ENCODE peak calls at places on chromosomes 4 and X, in eight cellular contexts. One of them, this sample, is unnamed. For H3K4me1, the result is how much of the 10 kb centered on the place peaks cover.

GRCh38 chrX:45986971-45987370 is 558.2 kb downstream of the ZNF674 start:
- DNase-seq in left ventricle myocardium inferior: no peak
- DNase-seq in tibial artery: no peak
- DNase-seq in breast epithelium: no peak
- DNase-seq in heart right ventricle: no peak
- DNase-seq in right lobe of liver: no peak
- DNase-seq in sigmoid colon: no peak
- DNase-seq in cardiac muscle cell: peak
- DNase-seq in this sample: no peak

GRCh38 chrX:41522071-41522470 is 74.9 kb downstream of the NYX start:
- DNase-seq in left ventricle myocardium inferior: no peak
- DNase-seq in tibial artery: no peak
- DNase-seq in sigmoid colon: no peak
- DNase-seq in right lobe of liver: no peak
- DNase-seq in breast epithelium: no peak
- DNase-seq in heart right ventricle: peak
- DNase-seq in cardiac muscle cell: no peak
- DNase-seq in this sample: no peak

GRCh38 chrX:79524642-79525041 is 157.5 kb upstream of the ITM2A start:
- DNase-seq in cardiac muscle cell: no peak
- DNase-seq in breast epithelium: no peak
- DNase-seq in sigmoid colon: no peak
- DNase-seq in tibial artery: no peak
- DNase-seq in heart right ventricle: no peak
- DNase-seq in left ventricle myocardium inferior: no peak
- DNase-seq in right lobe of liver: no peak
- DNase-seq in this sample: no peak

GRCh38 chrX:9677098-9677739 is 88.4 kb downstream of the GPR143 start:
- DNase-seq in breast epithelium: no peak
- DNase-seq in right lobe of liver: no peak
- DNase-seq in sigmoid colon: peak
- DNase-seq in cardiac muscle cell: peak
- DNase-seq in heart right ventricle: peak
- DNase-seq in tibial artery: no peak
- DNase-seq in left ventricle myocardium inferior: no peak
- DNase-seq in this sample: no peak

GRCh38 chr4:93731448-93731847 is 97.1 kb upstream of the ATOH1 start:
- DNase-seq in breast epithelium: peak
- DNase-seq in cardiac muscle cell: no peak
- DNase-seq in tibial artery: no peak
- DNase-seq in sigmoid colon: no peak
- DNase-seq in right lobe of liver: no peak
- DNase-seq in heart right ventricle: no peak
- DNase-seq in left ventricle myocardium inferior: no peak
- DNase-seq in this sample: no peak

GRCh38 chr4:57854748-57855147 is 744.6 kb upstream of the IGFBP7 start:
- DNase-seq in right lobe of liver: no peak
- DNase-seq in heart right ventricle: no peak
- DNase-seq in cardiac muscle cell: peak
- DNase-seq in tibial artery: no peak
- DNase-seq in breast epithelium: no peak
- DNase-seq in left ventricle myocardium inferior: no peak
- DNase-seq in sigmoid colon: no peak
- DNase-seq in this sample: no peak

GRCh38 chr4:7062816-7063215 is 5.0 kb downstream of the GRPEL1 start:
- DNase-seq in breast epithelium: no peak
- DNase-seq in right lobe of liver: no peak
- DNase-seq in cardiac muscle cell: no peak
- DNase-seq in heart right ventricle: no peak
- DNase-seq in sigmoid colon: no peak
- DNase-seq in tibial artery: no peak
- DNase-seq in left ventricle myocardium inferior: no peak
- DNase-seq in this sample: no peak

GRCh38 chr4:88674565-88674964 is 23.1 kb downstream of the NAP1L5 start:
- DNase-seq in cardiac muscle cell: no peak
- DNase-seq in breast epithelium: no peak
- DNase-seq in heart right ventricle: no peak
- DNase-seq in tibial artery: no peak
- DNase-seq in left ventricle myocardium inferior: no peak
- DNase-seq in sigmoid colon: no peak
- DNase-seq in right lobe of liver: no peak
- DNase-seq in this sample: no peak

GRCh38 chrX:77820328-77820727 is 34.3 kb upstream of the ATRX start:
- DNase-seq in left ventricle myocardium inferior: no peak
- DNase-seq in heart right ventricle: no peak
- DNase-seq in cardiac muscle cell: no peak
- DNase-seq in breast epithelium: no peak
- DNase-seq in tibial artery: no peak
- DNase-seq in sigmoid colon: no peak
- DNase-seq in right lobe of liver: no peak
- DNase-seq in this sample: no peak

DNA sequence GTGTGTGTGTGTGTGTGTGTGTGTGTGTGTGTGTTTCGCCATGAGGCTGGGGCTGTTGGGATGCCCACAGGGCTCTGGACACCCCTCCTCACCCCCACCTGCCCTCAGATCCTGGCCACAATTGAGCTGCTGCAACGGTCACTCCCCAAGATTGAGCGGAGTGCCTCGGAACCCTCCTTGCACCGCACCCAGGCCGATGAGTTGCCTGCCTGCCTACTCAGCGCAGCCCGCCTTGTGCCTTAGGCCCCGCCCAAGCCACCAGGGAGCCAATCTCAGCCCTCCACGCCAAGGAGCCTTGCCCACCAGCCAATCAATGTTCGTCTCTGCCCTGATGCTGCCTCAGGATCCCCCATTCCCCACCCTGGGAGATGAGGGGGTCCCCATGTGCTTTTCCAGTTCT is 10.2 kb downstream of the ARAF start:
- DNase-seq in right lobe of liver: no peak
- DNase-seq in cardiac muscle cell: no peak
- DNase-seq in tibial artery: no peak
- DNase-seq in heart right ventricle: no peak
- DNase-seq in sigmoid colon: no peak
- DNase-seq in breast epithelium: no peak
- DNase-seq in left ventricle myocardium inferior: no peak
- DNase-seq in this sample: no peak
- H3K4me1 ChIP-seq in right lobe of liver: under half
- H3K4me1 ChIP-seq in cardiac muscle cell: under half
- H3K4me1 ChIP-seq in tibial artery: under half
- H3K4me1 ChIP-seq in heart right ventricle: under half
- H3K4me1 ChIP-seq in sigmoid colon: under half
- H3K4me1 ChIP-seq in breast epithelium: under half
- H3K4me1 ChIP-seq in left ventricle myocardium inferior: under half
- H3K4me1 ChIP-seq in this sample: under half

GRCh38 chrX:1496076-1496475 is 40.9 kb downstream of the P2RY8 start:
- DNase-seq in heart right ventricle: no peak
- DNase-seq in sigmoid colon: no peak
- DNase-seq in cardiac muscle cell: no peak
- DNase-seq in left ventricle myocardium inferior: no peak
- DNase-seq in tibial artery: no peak
- DNase-seq in right lobe of liver: peak
- DNase-seq in breast epithelium: no peak
- DNase-seq in this sample: no peak

GRCh38 chrX:1493317-1493856 is 40.7 kb upstream of the ASMTL start:
- DNase-seq in right lobe of liver: peak
- DNase-seq in cardiac muscle cell: no peak
- DNase-seq in heart right ventricle: no peak
- DNase-seq in breast epithelium: no peak
- DNase-seq in left ventricle myocardium inferior: no peak
- DNase-seq in tibial artery: no peak
- DNase-seq in sigmoid colon: peak
- DNase-seq in this sample: no peak

GRCh38 chrX:1491851-1492349 is 39.2 kb upstream of the ASMTL start:
- DNase-seq in cardiac muscle cell: peak
- DNase-seq in left ventricle myocardium inferior: no peak
- DNase-seq in breast epithelium: no peak
- DNase-seq in heart right ventricle: no peak
- DNase-seq in tibial artery: no peak
- DNase-seq in right lobe of liver: peak
- DNase-seq in sigmoid colon: peak
- DNase-seq in this sample: no peak

GRCh38 chrX:1492421-1493012 is 39.8 kb upstream of the ASMTL start:
- DNase-seq in cardiac muscle cell: no peak
- DNase-seq in tibial artery: no peak
- DNase-seq in heart right ventricle: no peak
- DNase-seq in right lobe of liver: peak
- DNase-seq in sigmoid colon: peak
- DNase-seq in left ventricle myocardium inferior: no peak
- DNase-seq in breast epithelium: no peak
- DNase-seq in this sample: no peak

DNA sequence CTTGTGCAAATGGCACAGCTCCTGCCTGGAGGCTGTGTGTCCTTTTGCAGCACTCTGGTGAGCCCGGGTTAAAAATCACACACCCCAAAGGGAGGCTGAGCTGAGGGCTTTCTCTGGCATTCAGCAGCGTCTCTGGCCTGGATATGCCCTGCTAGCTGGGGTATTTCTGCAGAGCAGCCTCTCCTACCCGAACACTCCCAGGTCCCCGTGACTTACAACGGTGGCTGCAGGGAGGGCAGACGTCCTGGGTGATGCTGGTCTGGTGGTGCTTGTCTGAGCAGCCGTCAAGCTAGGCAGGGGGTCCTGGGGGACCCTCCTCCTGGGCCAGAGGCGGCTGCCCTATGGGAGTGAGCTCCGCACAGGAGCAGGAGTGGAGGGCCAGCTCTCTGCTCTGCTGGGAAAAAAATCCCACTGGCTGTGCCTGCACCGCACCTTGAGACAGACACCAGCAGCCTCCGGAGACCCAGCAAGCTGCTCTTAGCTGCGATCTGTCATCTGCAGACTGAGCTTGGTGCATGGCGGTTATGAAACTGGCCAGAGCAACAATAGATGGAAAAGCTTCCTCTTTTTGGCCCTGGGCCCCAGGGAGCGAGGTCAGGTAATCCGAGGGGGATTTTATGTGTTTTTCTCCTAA is 41.3 kb upstream of the ASMTL start:
- DNase-seq in tibial artery: no peak
- DNase-seq in left ventricle myocardium inferior: no peak
- DNase-seq in breast epithelium: no peak
- DNase-seq in sigmoid colon: no peak
- DNase-seq in right lobe of liver: peak
- DNase-seq in heart right ventricle: no peak
- DNase-seq in cardiac muscle cell: no peak
- DNase-seq in this sample: peak
- H3K4me3 ChIP-seq in tibial artery: no peak
- H3K4me3 ChIP-seq in left ventricle myocardium inferior: peak
- H3K4me3 ChIP-seq in breast epithelium: no peak
- H3K4me3 ChIP-seq in sigmoid colon: no peak
- H3K4me3 ChIP-seq in right lobe of liver: no peak
- H3K4me3 ChIP-seq in heart right ventricle: peak
- H3K4me3 ChIP-seq in cardiac muscle cell: no peak
- H3K4me3 ChIP-seq in this sample: no peak

GRCh38 chr4:83961575-83961974 is 425.7 kb downstream of the GPAT3 start:
- DNase-seq in right lobe of liver: no peak
- DNase-seq in left ventricle myocardium inferior: no peak
- DNase-seq in sigmoid colon: no peak
- DNase-seq in tibial artery: no peak
- DNase-seq in heart right ventricle: no peak
- DNase-seq in cardiac muscle cell: peak
- DNase-seq in breast epithelium: no peak
- DNase-seq in this sample: no peak
- TF ChIP-seq CTCF in right lobe of liver: no peak
- TF ChIP-seq CTCF in left ventricle myocardium inferior: peak
- TF ChIP-seq CTCF in sigmoid colon: no peak
- TF ChIP-seq CTCF in tibial artery: no peak
- TF ChIP-seq CTCF in heart right ventricle: no peak
- TF ChIP-seq CTCF in cardiac muscle cell: no peak
- TF ChIP-seq CTCF in breast epithelium: no peak
- TF ChIP-seq CTCF in this sample: no peak

GRCh38 chr4:177322156-177322685 is 12.5 kb downstream of the NEIL3 start:
- DNase-seq in sigmoid colon: no peak
- DNase-seq in right lobe of liver: no peak
- DNase-seq in left ventricle myocardium inferior: no peak
- DNase-seq in tibial artery: no peak
- DNase-seq in heart right ventricle: no peak
- DNase-seq in cardiac muscle cell: peak
- DNase-seq in breast epithelium: no peak
- DNase-seq in this sample: no peak
- H3K4me1 ChIP-seq in sigmoid colon: under half
- H3K4me1 ChIP-seq in right lobe of liver: under half
- H3K4me1 ChIP-seq in left ventricle myocardium inferior: under half
- H3K4me1 ChIP-seq in tibial artery: under half
- H3K4me1 ChIP-seq in heart right ventricle: under half
- H3K4me1 ChIP-seq in cardiac muscle cell: under half
- H3K4me1 ChIP-seq in breast epithelium: under half
- H3K4me1 ChIP-seq in this sample: under half

DNA sequence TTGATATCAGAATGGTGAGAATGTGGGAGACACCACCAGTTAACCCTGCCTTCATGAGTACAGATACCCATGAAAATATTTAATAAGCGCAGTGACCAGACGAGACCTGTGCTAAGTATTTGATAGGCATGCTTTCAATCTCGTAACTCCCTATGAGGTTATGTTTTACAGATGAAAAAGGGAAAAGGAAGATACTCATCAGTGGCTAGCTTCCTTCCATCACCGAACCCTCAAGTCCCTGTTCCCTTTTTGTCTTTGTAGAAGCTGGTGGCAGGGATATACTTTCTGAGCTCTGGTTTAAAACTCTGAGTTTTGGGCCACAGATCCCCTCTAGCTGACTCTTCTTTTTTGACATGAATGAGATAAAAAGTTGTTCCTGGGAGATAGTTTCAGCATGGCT is 26.3 kb downstream of the AFF1 start:
- DNase-seq in sigmoid colon: no peak
- DNase-seq in right lobe of liver: no peak
- DNase-seq in heart right ventricle: no peak
- DNase-seq in left ventricle myocardium inferior: no peak
- DNase-seq in cardiac muscle cell: no peak
- DNase-seq in breast epithelium: no peak
- DNase-seq in tibial artery: no peak
- DNase-seq in this sample: no peak
- H3K4me3 ChIP-seq in sigmoid colon: no peak
- H3K4me3 ChIP-seq in right lobe of liver: no peak
- H3K4me3 ChIP-seq in heart right ventricle: no peak
- H3K4me3 ChIP-seq in left ventricle myocardium inferior: no peak
- H3K4me3 ChIP-seq in cardiac muscle cell: no peak
- H3K4me3 ChIP-seq in breast epithelium: no peak
- H3K4me3 ChIP-seq in tibial artery: no peak
- H3K4me3 ChIP-seq in this sample: no peak

This sample was measured in adrenal gland.